ENCODE peak calls at places on chromosomes 1 and 21, in seven cellular contexts. One of them, this sample, is unnamed.

GRCh38 chr1:40855513-40855912 is 6.7 kb downstream of the CITED4 start:
- DNase-seq in thyroid gland: no peak
- DNase-seq in sigmoid colon: no peak
- DNase-seq in dorsolateral prefrontal cortex: no peak
- DNase-seq in uterus: no peak
- DNase-seq in mesendoderm: peak; percentile 58
- DNase-seq in pancreas: no peak
- DNase-seq in this sample: no peak

GRCh38 chr1:229879746-229880145 is 187.3 kb upstream of the GALNT2 start:
- DNase-seq in thyroid gland: no peak
- DNase-seq in sigmoid colon: no peak
- DNase-seq in dorsolateral prefrontal cortex: no peak
- DNase-seq in uterus: no peak
- DNase-seq in mesendoderm: no peak
- DNase-seq in pancreas: no peak
- DNase-seq in this sample: no peak

GRCh38 chr21:26850116-26850643 is 5.0 kb upstream of the ADAMTS1 start:
- DNase-seq in thyroid gland: peak; percentile 13
- DNase-seq in sigmoid colon: no peak
- DNase-seq in dorsolateral prefrontal cortex: no peak
- DNase-seq in uterus: no peak
- DNase-seq in mesendoderm: peak; percentile 61
- DNase-seq in pancreas: no peak
- DNase-seq in this sample: no peak

GRCh38 chr1:184947497-184948256 is 26.6 kb downstream of the NIBAN1 start:
- DNase-seq in thyroid gland: no peak
- DNase-seq in sigmoid colon: no peak
- DNase-seq in dorsolateral prefrontal cortex: no peak
- DNase-seq in uterus: no peak
- DNase-seq in mesendoderm: no peak
- DNase-seq in pancreas: no peak
- DNase-seq in this sample: no peak

GRCh38 chr1:31122101-31122735 is 56.7 kb upstream of the PUM1 start:
- DNase-seq in thyroid gland: no peak
- DNase-seq in sigmoid colon: no peak
- DNase-seq in dorsolateral prefrontal cortex: no peak
- DNase-seq in uterus: no peak
- DNase-seq in mesendoderm: peak; percentile 61
- DNase-seq in pancreas: no peak
- DNase-seq in this sample: no peak

GRCh38 chr1:159972443-159973205 is 18.6 kb upstream of the SLAMF9 start:
- DNase-seq in thyroid gland: no peak
- DNase-seq in sigmoid colon: no peak
- DNase-seq in dorsolateral prefrontal cortex: no peak
- DNase-seq in uterus: no peak
- DNase-seq in mesendoderm: no peak
- DNase-seq in pancreas: no peak
- DNase-seq in this sample: no peak

GRCh38 chr1:51265618-51266017 is 29.5 kb downstream of the RNF11 start:
- DNase-seq in thyroid gland: no peak
- DNase-seq in sigmoid colon: no peak
- DNase-seq in dorsolateral prefrontal cortex: no peak
- DNase-seq in uterus: no peak
- DNase-seq in mesendoderm: peak; percentile 33
- DNase-seq in pancreas: no peak
- DNase-seq in this sample: no peak

GRCh38 chr1:17878837-17879236 is 123.7 kb downstream of the ACTL8 start:
- DNase-seq in thyroid gland: no peak
- DNase-seq in sigmoid colon: no peak
- DNase-seq in dorsolateral prefrontal cortex: no peak
- DNase-seq in uterus: no peak
- DNase-seq in mesendoderm: no peak
- DNase-seq in pancreas: no peak
- DNase-seq in this sample: no peak

GRCh38 chr1:207495816-207496792 is at the start of gene CR1:
- DNase-seq in thyroid gland: peak; percentile 15
- DNase-seq in sigmoid colon: no peak
- DNase-seq in dorsolateral prefrontal cortex: no peak
- DNase-seq in uterus: no peak
- DNase-seq in mesendoderm: peak; percentile 28
- DNase-seq in pancreas: no peak
- DNase-seq in this sample: peak; percentile 12

GRCh38 chr1:21942464-21942863 is 5.4 kb upstream of the HSPG2 start:
- DNase-seq in thyroid gland: no peak
- DNase-seq in sigmoid colon: no peak
- DNase-seq in dorsolateral prefrontal cortex: no peak
- DNase-seq in uterus: no peak
- DNase-seq in mesendoderm: no peak
- DNase-seq in pancreas: no peak
- DNase-seq in this sample: no peak

GRCh38 chr1:214106375-214106774 is 118.6 kb downstream of the PROX1 start:
- DNase-seq in thyroid gland: no peak
- DNase-seq in sigmoid colon: no peak
- DNase-seq in dorsolateral prefrontal cortex: no peak
- DNase-seq in uterus: no peak
- DNase-seq in mesendoderm: no peak
- DNase-seq in pancreas: no peak
- DNase-seq in this sample: no peak

GRCh38 chr1:11707621-11708276 is 16.2 kb downstream of the DRAXIN start:
- DNase-seq in thyroid gland: peak; percentile 94
- DNase-seq in sigmoid colon: no peak
- DNase-seq in dorsolateral prefrontal cortex: no peak
- DNase-seq in uterus: no peak
- DNase-seq in mesendoderm: peak; percentile 47
- DNase-seq in pancreas: peak; percentile 82
- DNase-seq in this sample: no peak

GRCh38 chr1:112337028-112337531 is 58.9 kb upstream of the CTTNBP2NL start:
- DNase-seq in thyroid gland: peak; percentile 26
- DNase-seq in sigmoid colon: peak; percentile 75
- DNase-seq in dorsolateral prefrontal cortex: peak; percentile 49
- DNase-seq in uterus: peak; percentile 31
- DNase-seq in mesendoderm: peak; percentile 67
- DNase-seq in pancreas: peak; percentile 49
- DNase-seq in this sample: no peak

GRCh38 chr1:206461602-206462455 is 8.4 kb upstream of the IKBKE start:
- DNase-seq in thyroid gland: peak; percentile 79
- DNase-seq in sigmoid colon: peak; percentile 83
- DNase-seq in dorsolateral prefrontal cortex: peak; percentile 73
- DNase-seq in uterus: peak; percentile 81
- DNase-seq in mesendoderm: peak; percentile 74
- DNase-seq in pancreas: peak; percentile 78
- DNase-seq in this sample: peak; percentile 16

GRCh38 chr1:75582725-75583261 is 28.1 kb downstream of the SLC44A5 start:
- DNase-seq in thyroid gland: no peak
- DNase-seq in sigmoid colon: no peak
- DNase-seq in dorsolateral prefrontal cortex: no peak
- DNase-seq in uterus: no peak
- DNase-seq in mesendoderm: no peak
- DNase-seq in pancreas: no peak
- DNase-seq in this sample: no peak

GRCh38 chr1:93633313-93633712 is 48.3 kb downstream of the BCAR3 start:
- DNase-seq in thyroid gland: no peak
- DNase-seq in sigmoid colon: no peak
- DNase-seq in dorsolateral prefrontal cortex: no peak
- DNase-seq in uterus: no peak
- DNase-seq in mesendoderm: no peak
- DNase-seq in pancreas: no peak
- DNase-seq in this sample: no peak

GRCh38 chr1:186568221-186568620 is 107.3 kb upstream of the PDC start:
- DNase-seq in thyroid gland: no peak
- DNase-seq in sigmoid colon: no peak
- DNase-seq in dorsolateral prefrontal cortex: no peak
- DNase-seq in uterus: no peak
- DNase-seq in mesendoderm: no peak
- DNase-seq in pancreas: no peak
- DNase-seq in this sample: no peak

GRCh38 chr1:164589961-164590507 is 31.1 kb downstream of the PBX1 start:
- DNase-seq in thyroid gland: peak; percentile 62
- DNase-seq in sigmoid colon: no peak
- DNase-seq in dorsolateral prefrontal cortex: no peak
- DNase-seq in uterus: no peak
- DNase-seq in mesendoderm: peak; percentile 75
- DNase-seq in pancreas: no peak
- DNase-seq in this sample: no peak
- H3K27ac ChIP-seq in thyroid gland: peak overlapping the region; percentile 80
- H3K27ac ChIP-seq in sigmoid colon: peak overlapping the region; percentile 88
- H3K27ac ChIP-seq in dorsolateral prefrontal cortex: no peak overlapping the region
- H3K27ac ChIP-seq in uterus: peak overlapping the region; percentile 88
- H3K27ac ChIP-seq in mesendoderm: peak overlapping the region; percentile 16
- H3K27ac ChIP-seq in pancreas: no peak overlapping the region
- H3K27ac ChIP-seq in this sample: no peak overlapping the region

GRCh38 chr21:44846201-44846484 is 27.3 kb downstream of the PTTG1IP start:
- DNase-seq in thyroid gland: no peak
- DNase-seq in sigmoid colon: no peak
- DNase-seq in dorsolateral prefrontal cortex: no peak
- DNase-seq in uterus: no peak
- DNase-seq in mesendoderm: no peak
- DNase-seq in pancreas: no peak
- DNase-seq in this sample: no peak

GRCh38 chr21:44844256-44844655 is 26.4 kb upstream of the SUMO3 start:
- DNase-seq in thyroid gland: no peak
- DNase-seq in sigmoid colon: no peak
- DNase-seq in dorsolateral prefrontal cortex: no peak
- DNase-seq in uterus: no peak
- DNase-seq in mesendoderm: no peak
- DNase-seq in pancreas: no peak
- DNase-seq in this sample: no peak

GRCh38 chr21:44847261-44848056 is 26.0 kb downstream of the PTTG1IP start:
- DNase-seq in thyroid gland: no peak
- DNase-seq in sigmoid colon: no peak
- DNase-seq in dorsolateral prefrontal cortex: no peak
- DNase-seq in uterus: no peak
- DNase-seq in mesendoderm: no peak
- DNase-seq in pancreas: no peak
- DNase-seq in this sample: no peak

GRCh38 chr21:44846485-44847260 is 26.8 kb downstream of the PTTG1IP start:
- DNase-seq in thyroid gland: peak; percentile 82
- DNase-seq in sigmoid colon: peak; percentile 89
- DNase-seq in dorsolateral prefrontal cortex: no peak
- DNase-seq in uterus: no peak
- DNase-seq in mesendoderm: no peak
- DNase-seq in pancreas: no peak
- DNase-seq in this sample: no peak

DNA sequence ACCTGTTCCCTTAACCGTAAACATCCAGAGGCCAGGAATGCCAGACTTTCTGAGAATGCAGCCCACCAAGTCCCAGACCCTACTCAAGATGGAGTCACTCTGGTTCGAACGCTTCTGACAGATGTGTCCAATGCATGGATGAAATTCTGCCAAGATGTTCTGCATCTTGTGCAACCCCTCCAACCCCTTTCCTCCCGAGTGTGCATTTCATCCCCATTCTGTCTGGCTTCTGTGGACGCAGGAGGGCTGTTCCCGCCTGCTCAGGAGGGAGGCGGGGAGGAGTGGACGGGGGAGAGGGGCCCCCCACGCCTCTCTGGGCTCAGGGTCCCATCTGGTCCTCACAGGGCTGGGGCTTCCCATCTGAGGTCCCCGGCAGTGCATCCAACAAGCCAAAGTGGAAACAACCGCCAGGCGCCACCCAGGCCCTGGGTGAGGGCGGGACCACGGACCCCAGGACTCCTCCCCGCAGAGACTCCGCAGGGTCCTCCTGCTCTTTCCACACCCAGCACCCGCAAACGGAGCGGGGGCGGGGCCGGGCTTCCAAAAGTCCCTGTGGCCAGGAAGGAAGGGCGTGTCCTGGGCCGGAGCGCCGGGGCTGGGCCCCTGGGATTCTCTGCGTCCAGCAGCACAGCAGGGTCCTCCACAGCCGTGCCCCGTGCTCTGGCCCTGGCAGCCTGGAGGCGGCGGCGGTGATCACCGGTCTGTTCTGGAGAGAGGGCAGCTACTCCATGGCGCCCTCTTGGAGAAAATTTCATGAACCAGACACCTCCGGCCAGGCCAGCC is 27.7 kb upstream of the SUMO3 start:
- DNase-seq in thyroid gland: peak; percentile 46
- DNase-seq in sigmoid colon: peak; percentile 79
- DNase-seq in dorsolateral prefrontal cortex: peak; percentile 18
- DNase-seq in uterus: peak; percentile 37
- DNase-seq in mesendoderm: peak; percentile 87
- DNase-seq in pancreas: peak; percentile 41
- DNase-seq in this sample: peak; percentile 34
- H3K27ac ChIP-seq in thyroid gland: no peak overlapping the region
- H3K27ac ChIP-seq in sigmoid colon: no peak overlapping the region
- H3K27ac ChIP-seq in dorsolateral prefrontal cortex: no peak overlapping the region
- H3K27ac ChIP-seq in uterus: no peak overlapping the region
- H3K27ac ChIP-seq in mesendoderm: no peak overlapping the region
- H3K27ac ChIP-seq in pancreas: no peak overlapping the region
- H3K27ac ChIP-seq in this sample: no peak overlapping the region

GRCh38 chr1:9373614-9374013 is 80.9 kb downstream of the SPSB1 start:
- DNase-seq in thyroid gland: no peak
- DNase-seq in sigmoid colon: no peak
- DNase-seq in dorsolateral prefrontal cortex: no peak
- DNase-seq in uterus: no peak
- DNase-seq in mesendoderm: peak; percentile 32
- DNase-seq in pancreas: no peak
- DNase-seq in this sample: no peak
- H3K27ac ChIP-seq in thyroid gland: no peak overlapping the region
- H3K27ac ChIP-seq in sigmoid colon: peak overlapping the region; percentile 89
- H3K27ac ChIP-seq in dorsolateral prefrontal cortex: no peak overlapping the region
- H3K27ac ChIP-seq in uterus: peak overlapping the region; percentile 94
- H3K27ac ChIP-seq in mesendoderm: no peak overlapping the region
- H3K27ac ChIP-seq in pancreas: no peak overlapping the region
- H3K27ac ChIP-seq in this sample: no peak overlapping the region

DNA sequence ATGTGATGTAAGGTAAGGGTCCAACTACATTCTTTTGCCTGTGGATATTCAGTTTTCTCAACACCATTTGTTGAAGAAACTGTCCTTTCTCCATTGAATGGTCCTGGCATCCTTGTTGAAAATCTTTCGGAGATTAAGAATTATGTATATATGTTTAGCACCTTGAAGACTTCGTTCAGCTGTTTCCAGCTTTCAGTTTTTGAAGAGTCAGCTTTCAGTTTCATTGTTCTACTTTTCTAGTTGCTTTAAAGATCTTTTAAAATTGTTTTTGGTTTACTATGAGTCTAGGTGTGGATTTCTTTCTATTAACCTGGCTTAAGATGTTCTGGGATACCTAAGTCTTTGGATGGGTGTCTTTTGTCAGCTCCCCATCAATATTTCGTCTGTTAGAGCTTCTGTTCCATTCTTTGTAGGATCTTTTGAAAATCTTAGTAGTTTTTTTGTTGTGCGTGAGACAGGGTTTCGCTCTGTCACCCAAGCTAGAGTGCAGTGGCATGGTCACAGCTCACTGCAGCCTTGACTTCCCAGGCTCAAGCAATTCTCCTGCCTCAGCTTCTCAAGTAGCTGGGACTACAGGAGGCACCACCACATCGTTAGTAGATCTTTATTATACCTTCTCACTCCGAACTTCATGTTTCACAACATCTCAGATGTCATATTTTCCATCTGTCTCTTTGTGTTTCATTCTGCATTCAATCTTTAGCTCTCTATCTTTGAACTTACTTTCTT is 353.5 kb upstream of the B3GALT2 start:
- DNase-seq in thyroid gland: peak; percentile 66
- DNase-seq in sigmoid colon: no peak
- DNase-seq in dorsolateral prefrontal cortex: no peak
- DNase-seq in uterus: no peak
- DNase-seq in mesendoderm: no peak
- DNase-seq in pancreas: no peak
- DNase-seq in this sample: no peak
- H3K27ac ChIP-seq in thyroid gland: no peak overlapping the region
- H3K27ac ChIP-seq in sigmoid colon: no peak overlapping the region
- H3K27ac ChIP-seq in dorsolateral prefrontal cortex: no peak overlapping the region
- H3K27ac ChIP-seq in uterus: no peak overlapping the region
- H3K27ac ChIP-seq in mesendoderm: no peak overlapping the region
- H3K27ac ChIP-seq in pancreas: no peak overlapping the region
- H3K27ac ChIP-seq in this sample: no peak overlapping the region

This sample was measured in substantia nigra.